ENCODE peak calls at places on chromosome 16, in five cellular contexts. F, V, T, M and K are unnamed samples.

GRCh38 chr16:87101903-87102302 is 215.3 kb downstream of the C16orf95 start:
- DNase-seq in M (no peak), T (no peak), V (no peak), F (no peak), K (no peak)

GRCh38 chr16:66927012-66927436 is 1.7 kb upstream of the RRAD start:
- DNase-seq in T (no peak), V (no peak), F (peak), M (no peak), K (no peak)

GRCh38 chr16:8852534-8852933 is 16.3 kb downstream of the CARHSP1 start:
- DNase-seq in M (no peak), T (no peak), V (no peak), F (no peak), K (no peak)

GRCh38 chr16:84040206-84040822 is 2.3 kb downstream of the SLC38A8 start:
- DNase-seq in M (no peak), T (no peak), V (no peak), F (no peak), K (no peak)

GRCh38 chr16:4472880-4473279 is 1.5 kb downstream of the NMRAL1 start:
- DNase-seq in V (no peak), T (no peak), M (no peak), F (no peak), K (no peak)

GRCh38 chr16:54685682-54686081 is 245.0 kb upstream of the IRX5 start:
- DNase-seq in M (no peak), V (no peak), F (no peak), T (no peak), K (no peak)

GRCh38 chr16:73052441-73053030 is 4.6 kb upstream of the ZFHX3 start:
- DNase-seq in V (no peak), F (peak), T (no peak), M (no peak), K (no peak)

GRCh38 chr16:59729613-59730012 is 995.5 kb upstream of the GOT2 start:
- DNase-seq in M (no peak), T (no peak), F (no peak), V (no peak), K (no peak)

GRCh38 chr16:72972878-72973571 is 74.9 kb downstream of the ZFHX3 start:
- DNase-seq in F (no peak), T (no peak), M (no peak), V (no peak), K (no peak)

GRCh38 chr16:21937387-21937829 is 15.8 kb upstream of the UQCRC2 start:
- DNase-seq in F (no peak), T (no peak), V (no peak), M (no peak), K (no peak)

GRCh38 chr16:77998350-77999023 is 23.9 kb upstream of the CLEC3A start:
- DNase-seq in T (no peak), V (no peak), F (peak), M (no peak), K (no peak)

GRCh38 chr16:51180719-51181494 is 29.8 kb upstream of the SALL1 start:
- DNase-seq in M (no peak), F (no peak), V (no peak), T (no peak), K (no peak)

GRCh38 chr16:15493416-15494181 is 59.2 kb downstream of the BMERB1 start:
- DNase-seq in T (no peak), M (no peak), F (no peak), V (no peak), K (peak)

GRCh38 chr16:56328276-56329022 is 96.9 kb downstream of the AMFR start:
- DNase-seq in F (no peak), T (no peak), M (no peak), V (no peak), K (no peak)

GRCh38 chr16:60064026-60064425 is 1329.9 kb upstream of the GOT2 start:
- DNase-seq in V (no peak), T (no peak), F (no peak), M (no peak), K (no peak)

GRCh38 chr16:67429799-67430503 is 970 bp upstream of the HSD11B2 start:
- DNase-seq in T (no peak), F (no peak), M (no peak), V (no peak), K (no peak)

GRCh38 chr16:25065899-25066298 is 45.6 kb upstream of the LCMT1 start:
- DNase-seq in V (no peak), F (peak), T (no peak), M (no peak), K (no peak)

GRCh38 chr16:70746040-70746707 is 54.8 kb downstream of the VAC14 start:
- DNase-seq in V (peak), M (no peak), T (peak), F (no peak), K (peak)

GRCh38 chr16:77057161-77057736 is 133.7 kb upstream of the MON1B start:
- DNase-seq in F (no peak), T (no peak), V (no peak), M (no peak), K (no peak)

GRCh38 chr16:23187341-23187740 is 4.8 kb downstream of the SCNN1G start:
- DNase-seq in F (no peak), M (no peak), V (no peak), T (no peak), K (no peak)

GRCh38 chr16:87713469-87714229 is 52.1 kb downstream of the KLHDC4 start:
- DNase-seq in M (peak), T (no peak), V (no peak), F (no peak), K (no peak)

GRCh38 chr16:24036614-24037013 is 200.8 kb downstream of the PRKCB start:
- DNase-seq in M (peak), T (peak), V (no peak), F (peak), K (no peak)

GRCh38 chr16:31250782-31251384 is 8.9 kb upstream of the ITGAM start:
- DNase-seq in V (no peak), M (no peak), F (no peak), T (no peak), K (no peak)

GRCh38 chr16:30723725-30724355 is 24.4 kb upstream of the PHKG2 start:
- DNase-seq in V (no peak), M (no peak), F (no peak), T (no peak), K (no peak)

GRCh38 chr16:31083981-31084380 is 4.8 kb downstream of the PRSS53 start:
- DNase-seq in F (no peak), T (no peak), V (no peak), M (no peak), K (no peak)

GRCh38 chr16:61909074-61909473 is 127.2 kb downstream of the CDH8 start:
- DNase-seq in V (no peak), F (no peak), T (no peak), M (no peak), K (no peak)

GRCh38 chr16:82660078-82660645 is 33.4 kb downstream of the CDH13 start:
- DNase-seq in V (no peak), M (peak), F (peak), T (no peak), K (no peak)

GRCh38 chr16:24988593-24989338 is 26.4 kb downstream of the ARHGAP17 start:
- DNase-seq in T (peak), M (no peak), F (no peak), V (peak), K (peak)

GRCh38 chr16:19713697-19714096 is 4.3 kb downstream of the KNOP1 start:
- DNase-seq in T (no peak), V (no peak), M (no peak), F (no peak), K (no peak)

GRCh38 chr16:19710991-19711545 is 7.0 kb downstream of the KNOP1 start:
- DNase-seq in T (peak), M (no peak), V (no peak), F (no peak), K (no peak)

GRCh38 chr16:19710191-19710908 is 7.7 kb downstream of the KNOP1 start:
- DNase-seq in T (no peak), M (no peak), F (peak), V (no peak), K (no peak)

GRCh38 chr16:19712418-19713058 is 5.5 kb downstream of the KNOP1 start:
- DNase-seq in T (no peak), M (no peak), V (no peak), F (no peak), K (no peak)

DNA sequence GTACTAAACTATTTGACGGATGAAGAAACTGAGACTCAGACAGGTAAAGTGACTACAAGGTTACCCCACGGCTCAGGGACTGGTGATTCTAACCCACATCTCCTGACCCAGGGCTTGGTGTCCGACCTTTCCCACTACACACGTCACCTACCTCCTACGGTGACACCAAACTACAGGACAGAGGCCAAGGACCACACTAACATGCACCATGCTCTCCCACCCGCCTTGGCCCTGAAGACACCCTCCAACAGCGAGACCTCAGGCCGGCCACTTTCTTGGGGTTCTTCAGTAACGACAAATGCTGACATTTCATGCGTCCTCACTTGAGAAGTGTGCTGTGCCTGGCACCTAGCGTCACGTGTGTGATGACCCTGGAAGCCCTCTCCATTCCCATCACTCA is 6.4 kb downstream of the KNOP1 start:
- DNase-seq in T (no peak), M (no peak), V (no peak), F (no peak), K (no peak)
- H3K27ac ChIP-seq in T (no peak), M (no peak), V (no peak), F (peak), K (no peak)

GRCh38 chr16:49834496-49835009 is 21.4 kb downstream of the ZNF423 start:
- DNase-seq in M (no peak), V (no peak), T (no peak), F (peak), K (peak)

GRCh38 chr16:49836668-49837067 is 19.2 kb downstream of the ZNF423 start:
- DNase-seq in T (no peak), F (no peak), V (no peak), M (no peak), K (no peak)

GRCh38 chr16:49835116-49835880 is 20.6 kb downstream of the ZNF423 start:
- DNase-seq in V (no peak), M (no peak), T (no peak), F (peak), K (no peak)

GRCh38 chr16:49837673-49838360 is 18.1 kb downstream of the ZNF423 start:
- DNase-seq in T (no peak), F (no peak), M (no peak), V (no peak), K (no peak)

DNA sequence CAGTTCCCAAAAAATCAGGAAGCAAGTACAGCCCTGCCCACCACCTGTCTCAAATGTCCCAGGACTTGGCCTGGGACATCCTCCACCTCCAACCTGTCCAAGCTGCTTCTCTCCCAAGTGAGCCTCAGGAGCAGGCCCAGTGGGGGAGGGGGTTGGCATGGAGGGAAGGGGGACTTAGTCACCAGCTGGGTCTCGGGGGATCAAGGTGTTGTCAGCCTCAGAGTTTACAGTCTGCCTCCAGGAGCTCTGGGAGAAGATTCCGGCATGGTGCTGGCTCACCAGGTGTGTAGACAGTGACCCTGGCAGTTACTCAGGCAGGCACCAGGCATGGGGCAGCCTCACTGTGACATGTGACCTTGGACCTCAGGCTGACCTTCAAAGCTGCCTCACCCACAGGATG is 19.7 kb downstream of the ZNF423 start:
- DNase-seq in T (no peak), M (no peak), F (no peak), V (no peak), K (no peak)
- H3K27ac ChIP-seq in T (no peak), M (no peak), F (no peak), V (peak), K (peak)

GRCh38 chr16:88754912-88755744 is 29.9 kb downstream of the PIEZO1 start:
- DNase-seq in F (peak), V (no peak), T (no peak), M (peak), K (no peak)
- H3K27ac ChIP-seq in F (peak), V (no peak), T (no peak), M (no peak), K (no peak)

DNA sequence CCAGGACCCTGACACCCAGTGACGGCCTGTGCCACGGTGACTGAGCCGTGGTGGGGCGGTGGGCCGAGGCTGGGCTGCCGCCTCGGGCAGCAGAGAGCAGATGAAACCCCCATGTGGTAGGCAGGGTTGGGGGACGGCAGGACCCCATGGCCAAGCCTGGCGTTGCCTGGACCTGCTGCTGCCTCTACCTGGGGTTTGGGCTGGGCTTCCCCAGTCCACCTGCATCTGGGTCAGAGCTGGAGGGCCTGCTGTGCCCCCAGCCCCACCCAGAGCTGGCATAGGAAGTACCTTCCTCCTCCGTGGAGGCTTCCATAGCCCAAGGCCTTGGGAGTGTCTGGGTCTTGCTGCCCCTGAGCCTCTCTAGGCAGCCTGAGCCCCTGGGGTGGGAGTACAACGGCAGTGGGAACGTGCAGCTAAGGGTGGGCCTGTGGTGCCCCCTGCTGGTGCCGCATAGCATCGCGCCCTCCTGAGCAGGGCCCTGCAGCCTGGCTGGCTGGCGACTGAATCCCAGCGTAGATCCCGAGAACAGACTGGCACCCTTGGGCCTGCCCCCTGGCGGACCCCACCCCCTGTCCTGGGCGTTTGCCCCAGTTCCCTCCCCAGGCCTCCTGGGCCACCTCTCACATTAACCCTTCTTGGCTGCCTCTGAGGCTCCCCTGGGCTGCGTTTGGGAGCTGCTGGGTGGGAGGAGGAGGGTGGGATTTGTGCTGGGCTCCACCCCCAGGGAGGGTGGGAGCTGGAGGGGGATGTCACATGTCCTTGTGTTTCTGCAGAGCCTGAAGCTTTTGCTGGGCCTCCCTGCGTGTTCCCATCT is 12.6 kb upstream of the ATP6V0C start:
- DNase-seq in V (peak), F (peak), M (peak), T (peak), K (no peak)
- H3K27ac ChIP-seq in V (peak), F (peak), M (no peak), T (no peak), K (no peak)

GRCh38 chr16:85567101-85567866 is 45.8 kb upstream of the GSE1 start:
- DNase-seq in F (peak), T (no peak), M (no peak), V (no peak), K (no peak)

GRCh38 chr16:85569039-85569614 is 44.0 kb upstream of the GSE1 start:
- DNase-seq in F (no peak), M (no peak), V (no peak), T (peak), K (no peak)

GRCh38 chr16:85569615-85570212 is 43.4 kb upstream of the GSE1 start:
- DNase-seq in T (peak), F (peak), M (no peak), V (no peak), K (no peak)

GRCh38 chr16:85570213-85570734 is 42.8 kb upstream of the GSE1 start:
- DNase-seq in T (peak), M (no peak), V (no peak), F (no peak), K (no peak)

DNA sequence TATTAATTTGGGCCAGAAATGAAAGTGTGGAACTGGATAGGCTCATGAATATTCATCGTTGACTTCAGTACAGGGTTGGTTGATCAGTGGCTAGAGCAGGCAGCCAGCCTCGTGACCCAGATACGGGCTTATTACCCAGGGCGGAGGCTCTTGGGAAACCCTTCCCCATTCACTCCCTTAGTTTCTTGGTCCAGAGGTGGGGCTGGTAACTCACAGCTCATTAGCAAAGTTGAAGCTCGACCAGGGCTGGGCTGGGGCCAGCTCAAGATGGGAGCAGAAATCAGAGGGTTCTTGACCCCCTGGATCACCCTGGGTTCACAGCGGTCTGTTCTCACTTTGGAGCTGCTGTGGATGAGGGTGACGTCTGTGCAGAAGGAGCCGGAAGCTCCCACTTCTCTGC is 44.6 kb upstream of the GSE1 start:
- DNase-seq in V (peak), F (no peak), T (peak), M (no peak), K (no peak)
- H3K27ac ChIP-seq in V (peak), F (no peak), T (no peak), M (no peak), K (peak)

GRCh38 chr16:10880609-10881452 is 3.8 kb downstream of the CIITA start:
- DNase-seq in M (no peak), T (no peak), F (no peak), V (no peak), K (no peak)
- H3K27ac ChIP-seq in M (no peak), T (no peak), F (no peak), V (no peak), K (no peak)

GRCh38 chr16:85987750-85988078 is 88.8 kb downstream of the IRF8 start:
- DNase-seq in F (no peak), M (peak), T (no peak), V (no peak), K (no peak)
- H3K27ac ChIP-seq in F (no peak), M (no peak), T (no peak), V (no peak), K (no peak)

GRCh38 chr16:14070877-14071575 is at the start of gene MRTFB:
- DNase-seq in T (peak), F (peak), V (no peak), M (peak), K (no peak)

GRCh38 chr16:14069818-14070217 is 1.3 kb upstream of the MRTFB start:
- DNase-seq in M (no peak), V (no peak), T (no peak), F (no peak), K (no peak)

GRCh38 chr16:14072360-14072759 is 1.2 kb downstream of the MRTFB start:
- DNase-seq in F (no peak), V (no peak), T (no peak), M (no peak), K (no peak)

GRCh38 chr16:14071576-14072271 is 605 bp downstream of the MRTFB start:
- DNase-seq in M (no peak), F (peak), T (no peak), V (no peak), K (no peak)

GRCh38 chr16:14070555-14070876 is 603 bp upstream of the MRTFB start:
- DNase-seq in M (no peak), F (no peak), V (no peak), T (no peak), K (no peak)
- H3K27ac ChIP-seq in M (peak), F (peak), V (peak), T (peak), K (peak)

GRCh38 chr16:75305364-75306101 is 54.1 kb upstream of the BCAR1 start:
- DNase-seq in T (peak), M (peak), F (no peak), V (peak), K (peak)
- H3K27ac ChIP-seq in T (peak), M (no peak), F (peak), V (peak), K (peak)

GRCh38 chr16:85550422-85551318 is 62.5 kb upstream of the GSE1 start:
- DNase-seq in V (no peak), M (no peak), F (no peak), T (no peak), K (no peak)
- H3K27ac ChIP-seq in V (peak), M (no peak), F (no peak), T (no peak), K (no peak)